ENCODE peak calls at places on chromosomes 1 and 21, in eight cellular contexts. I is keratinocyte, W is NCI-H1105 treated with DMSO at 0.1 percent for 48 hours, Y is T-helper 2 cell, P is Panc1, H is BJ, A is thoracic aorta, V is T-cell. M is an unnamed sample.

GRCh38 chr1:234701737-234702341 is 91.9 kb upstream of the IRF2BP2 start:
- DNase-seq in I (no peak), W (no peak), Y (no peak), P (no peak), H (no peak), A (no peak), V (no peak), M (no peak)

GRCh38 chr1:110102081-110102480 is 10.2 kb upstream of the UBL4B start:
- DNase-seq in I (no peak), W (no peak), Y (no peak), P (no peak), H (no peak), A (no peak), V (no peak), M (no peak)

GRCh38 chr1:203607169-203607873 is 19.3 kb upstream of the ATP2B4 start:
- DNase-seq in I (no peak), W (no peak), Y (peak), P (no peak), H (peak), A (no peak), V (peak), M (peak)

GRCh38 chr21:43819511-43820405 is 30.4 kb downstream of the RRP1 start:
- DNase-seq in I (no peak), W (no peak), Y (no peak), P (no peak), H (no peak), A (no peak), V (no peak), M (no peak)

GRCh38 chr1:227793079-227793947 is 22.2 kb upstream of the PRSS38 start:
- DNase-seq in I (no peak), W (no peak), Y (no peak), P (no peak), H (no peak), A (no peak), V (no peak), M (no peak)

GRCh38 chr1:162627662-162628296 is 4.5 kb upstream of the DDR2 start:
- DNase-seq in I (peak), W (peak), Y (no peak), P (no peak), H (no peak), A (no peak), V (no peak), M (peak)

GRCh38 chr1:57269621-57270235 is 154.1 kb downstream of the DAB1 start:
- DNase-seq in I (no peak), W (no peak), Y (no peak), P (no peak), H (no peak), A (no peak), V (no peak), M (peak)

GRCh38 chr1:205565799-205566198 is 61.3 kb downstream of the CDK18 start:
- DNase-seq in I (no peak), W (no peak), Y (no peak), P (no peak), H (no peak), A (no peak), V (no peak), M (no peak)

GRCh38 chr21:45146801-45147200 is 72.4 kb downstream of the ADARB1 start:
- DNase-seq in I (no peak), W (no peak), Y (no peak), P (no peak), H (no peak), A (no peak), V (no peak), M (no peak)

GRCh38 chr1:93638981-93639380 is 42.7 kb downstream of the BCAR3 start:
- DNase-seq in I (no peak), W (no peak), Y (no peak), P (no peak), H (no peak), A (no peak), V (no peak), M (no peak)

GRCh38 chr1:245939756-245940345 is 567.2 kb downstream of the SMYD3 start:
- DNase-seq in I (no peak), W (no peak), Y (no peak), P (no peak), H (no peak), A (no peak), V (no peak), M (peak)

GRCh38 chr1:65820983-65821382 is 28.3 kb downstream of the PDE4B start:
- DNase-seq in I (no peak), W (no peak), Y (no peak), P (no peak), H (peak), A (no peak), V (no peak), M (peak)

GRCh38 chr1:94142583-94142982 is 21.6 kb upstream of the ABCA4 start:
- DNase-seq in I (no peak), W (no peak), Y (no peak), P (no peak), H (no peak), A (no peak), V (no peak), M (no peak)

GRCh38 chr1:57331620-57332019 is 92.2 kb downstream of the DAB1 start:
- DNase-seq in I (no peak), W (no peak), Y (no peak), P (no peak), H (no peak), A (no peak), V (no peak), M (no peak)

GRCh38 chr1:13593511-13594131 is 10.0 kb downstream of the PDPN start:
- DNase-seq in I (no peak), W (no peak), Y (no peak), P (no peak), H (peak), A (no peak), V (no peak), M (no peak)